ENCODE peak calls at places on chromosome 16, in eight cellular contexts. One of them, this sample, is unnamed.

GRCh38 chr16:12459401-12459791 is 344.3 kb downstream of the CPPED1 start:
- DNase-seq in lower leg skin: peak; percentile 88
- DNase-seq in epithelial cell of esophagus: no peak
- DNase-seq in ascending aorta: peak; percentile 35
- DNase-seq in B cell: peak; percentile 34
- DNase-seq in IMR-90: no peak
- DNase-seq in osteocyte: no peak
- DNase-seq in dorsolateral prefrontal cortex: no peak
- DNase-seq in this sample: no peak

GRCh38 chr16:28089992-28090365 is 26.5 kb upstream of the GSG1L start:
- DNase-seq in ascending aorta: no peak
- DNase-seq in epithelial cell of esophagus: no peak
- DNase-seq in dorsolateral prefrontal cortex: no peak
- DNase-seq in osteocyte: no peak
- DNase-seq in IMR-90: no peak
- DNase-seq in B cell: no peak
- DNase-seq in lower leg skin: no peak
- DNase-seq in this sample: no peak

GRCh38 chr16:50238314-50238713 is 28.0 kb upstream of the ADCY7 start:
- DNase-seq in ascending aorta: no peak
- DNase-seq in lower leg skin: no peak
- DNase-seq in epithelial cell of esophagus: no peak
- DNase-seq in dorsolateral prefrontal cortex: no peak
- DNase-seq in osteocyte: no peak
- DNase-seq in IMR-90: no peak
- DNase-seq in B cell: no peak
- DNase-seq in this sample: no peak

GRCh38 chr16:89357055-89357454 is 133.3 kb downstream of the ANKRD11 start:
- DNase-seq in IMR-90: no peak
- DNase-seq in ascending aorta: no peak
- DNase-seq in B cell: no peak
- DNase-seq in lower leg skin: no peak
- DNase-seq in dorsolateral prefrontal cortex: no peak
- DNase-seq in osteocyte: no peak
- DNase-seq in epithelial cell of esophagus: peak; percentile 79
- DNase-seq in this sample: peak; percentile 90

GRCh38 chr16:85148959-85149358 is 36.7 kb upstream of the CIBAR2 start:
- DNase-seq in lower leg skin: no peak
- DNase-seq in IMR-90: no peak
- DNase-seq in epithelial cell of esophagus: peak; percentile 53
- DNase-seq in dorsolateral prefrontal cortex: no peak
- DNase-seq in osteocyte: no peak
- DNase-seq in ascending aorta: no peak
- DNase-seq in B cell: no peak
- DNase-seq in this sample: no peak

GRCh38 chr16:85209526-85210121 is 97.4 kb upstream of the CIBAR2 start:
- DNase-seq in lower leg skin: no peak
- DNase-seq in dorsolateral prefrontal cortex: no peak
- DNase-seq in osteocyte: no peak
- DNase-seq in epithelial cell of esophagus: no peak
- DNase-seq in B cell: no peak
- DNase-seq in ascending aorta: no peak
- DNase-seq in IMR-90: no peak
- DNase-seq in this sample: no peak

GRCh38 chr16:17469742-17470001 is 1.1 kb downstream of the XYLT1 start:
- DNase-seq in lower leg skin: no peak
- DNase-seq in B cell: no peak
- DNase-seq in IMR-90: no peak
- DNase-seq in osteocyte: no peak
- DNase-seq in epithelial cell of esophagus: no peak
- DNase-seq in dorsolateral prefrontal cortex: no peak
- DNase-seq in ascending aorta: no peak
- DNase-seq in this sample: no peak

GRCh38 chr16:82456683-82457082 is 170.1 kb upstream of the CDH13 start:
- DNase-seq in ascending aorta: no peak
- DNase-seq in epithelial cell of esophagus: peak; percentile 75
- DNase-seq in IMR-90: peak; percentile 36
- DNase-seq in osteocyte: peak; percentile 82
- DNase-seq in lower leg skin: no peak
- DNase-seq in B cell: peak; percentile 16
- DNase-seq in dorsolateral prefrontal cortex: peak; percentile 33
- DNase-seq in this sample: peak; percentile 60

GRCh38 chr16:79366635-79367034 is 233.9 kb downstream of the MAF start:
- DNase-seq in osteocyte: no peak
- DNase-seq in lower leg skin: no peak
- DNase-seq in dorsolateral prefrontal cortex: no peak
- DNase-seq in B cell: no peak
- DNase-seq in IMR-90: no peak
- DNase-seq in ascending aorta: no peak
- DNase-seq in epithelial cell of esophagus: no peak
- DNase-seq in this sample: no peak

GRCh38 chr16:20849587-20850390 is 43.5 kb downstream of the REXO5 start:
- DNase-seq in lower leg skin: peak; percentile 94
- DNase-seq in IMR-90: peak; percentile 68
- DNase-seq in dorsolateral prefrontal cortex: peak; percentile 64
- DNase-seq in ascending aorta: no peak
- DNase-seq in B cell: peak; percentile 72
- DNase-seq in osteocyte: peak; percentile 90
- DNase-seq in epithelial cell of esophagus: peak; percentile 70
- DNase-seq in this sample: peak; percentile 75

GRCh38 chr16:73717266-73718057 is 579.2 kb upstream of the PSMD7 start:
- DNase-seq in ascending aorta: no peak
- DNase-seq in dorsolateral prefrontal cortex: no peak
- DNase-seq in osteocyte: no peak
- DNase-seq in IMR-90: no peak
- DNase-seq in epithelial cell of esophagus: no peak
- DNase-seq in B cell: no peak
- DNase-seq in lower leg skin: no peak
- DNase-seq in this sample: no peak

GRCh38 chr16:71927383-71927782 is 32.1 kb downstream of the IST1 start:
- DNase-seq in dorsolateral prefrontal cortex: no peak
- DNase-seq in IMR-90: peak; percentile 90
- DNase-seq in osteocyte: no peak
- DNase-seq in ascending aorta: no peak
- DNase-seq in lower leg skin: no peak
- DNase-seq in epithelial cell of esophagus: peak; percentile 76
- DNase-seq in B cell: no peak
- DNase-seq in this sample: no peak

GRCh38 chr16:27862953-27863352 is 200.6 kb downstream of the GSG1L start:
- DNase-seq in osteocyte: no peak
- DNase-seq in lower leg skin: no peak
- DNase-seq in epithelial cell of esophagus: no peak
- DNase-seq in B cell: no peak
- DNase-seq in dorsolateral prefrontal cortex: no peak
- DNase-seq in IMR-90: no peak
- DNase-seq in ascending aorta: no peak
- DNase-seq in this sample: no peak

GRCh38 chr16:1601031-1601430 is 10.8 kb downstream of the IFT140 start:
- DNase-seq in ascending aorta: no peak
- DNase-seq in epithelial cell of esophagus: no peak
- DNase-seq in dorsolateral prefrontal cortex: no peak
- DNase-seq in IMR-90: no peak
- DNase-seq in B cell: no peak
- DNase-seq in osteocyte: no peak
- DNase-seq in lower leg skin: no peak
- DNase-seq in this sample: no peak

GRCh38 chr16:57064995-57065394 is 27.4 kb upstream of the CPNE2 start:
- DNase-seq in ascending aorta: no peak
- DNase-seq in lower leg skin: no peak
- DNase-seq in B cell: no peak
- DNase-seq in IMR-90: no peak
- DNase-seq in dorsolateral prefrontal cortex: no peak
- DNase-seq in osteocyte: no peak
- DNase-seq in epithelial cell of esophagus: no peak
- DNase-seq in this sample: no peak

GRCh38 chr16:68737730-68738590 is 868 bp downstream of the CDH1 start:
- DNase-seq in B cell: no peak
- DNase-seq in epithelial cell of esophagus: peak; percentile 62
- DNase-seq in lower leg skin: no peak
- DNase-seq in ascending aorta: no peak
- DNase-seq in IMR-90: no peak
- DNase-seq in osteocyte: no peak
- DNase-seq in dorsolateral prefrontal cortex: no peak
- DNase-seq in this sample: peak; percentile 17
- TF ChIP-seq CTCF in B cell: no peak
- TF ChIP-seq CTCF in epithelial cell of esophagus: no peak
- TF ChIP-seq CTCF in lower leg skin: no peak
- TF ChIP-seq CTCF in ascending aorta: no peak
- TF ChIP-seq CTCF in IMR-90: no peak
- TF ChIP-seq CTCF in osteocyte: no peak
- TF ChIP-seq CTCF in dorsolateral prefrontal cortex: no peak
- TF ChIP-seq CTCF in this sample: no peak

GRCh38 chr16:30143347-30143702 is 20.3 kb upstream of the MAPK3 start:
- DNase-seq in ascending aorta: no peak
- DNase-seq in IMR-90: no peak
- DNase-seq in lower leg skin: no peak
- DNase-seq in dorsolateral prefrontal cortex: no peak
- DNase-seq in B cell: no peak
- DNase-seq in osteocyte: no peak
- DNase-seq in epithelial cell of esophagus: no peak
- DNase-seq in this sample: no peak
- TF ChIP-seq CTCF in ascending aorta: no peak
- TF ChIP-seq CTCF in IMR-90: no peak
- TF ChIP-seq CTCF in lower leg skin: no peak
- TF ChIP-seq CTCF in dorsolateral prefrontal cortex: no peak
- TF ChIP-seq CTCF in B cell: no peak
- TF ChIP-seq CTCF in osteocyte: no peak
- TF ChIP-seq CTCF in epithelial cell of esophagus: no peak
- TF ChIP-seq CTCF in this sample: no peak

GRCh38 chr16:24700549-24701392 is 28.7 kb upstream of the TNRC6A start:
- DNase-seq in dorsolateral prefrontal cortex: no peak
- DNase-seq in osteocyte: peak; percentile 91
- DNase-seq in lower leg skin: peak; percentile 89
- DNase-seq in ascending aorta: peak; percentile 65
- DNase-seq in B cell: no peak
- DNase-seq in epithelial cell of esophagus: peak; percentile 91
- DNase-seq in IMR-90: peak; percentile 98
- DNase-seq in this sample: no peak
- TF ChIP-seq CTCF in dorsolateral prefrontal cortex: no peak
- TF ChIP-seq CTCF in osteocyte: peak; percentile 55
- TF ChIP-seq CTCF in lower leg skin: no peak
- TF ChIP-seq CTCF in ascending aorta: peak; percentile 33
- TF ChIP-seq CTCF in B cell: no peak
- TF ChIP-seq CTCF in epithelial cell of esophagus: peak; percentile 47
- TF ChIP-seq CTCF in IMR-90: peak; percentile 51
- TF ChIP-seq CTCF in this sample: no peak

GRCh38 chr16:13996778-13997288 is 74.3 kb upstream of the MRTFB start:
- DNase-seq in epithelial cell of esophagus: no peak
- DNase-seq in ascending aorta: no peak
- DNase-seq in osteocyte: no peak
- DNase-seq in lower leg skin: peak; percentile 25
- DNase-seq in B cell: no peak
- DNase-seq in IMR-90: no peak
- DNase-seq in dorsolateral prefrontal cortex: no peak
- DNase-seq in this sample: no peak
- TF ChIP-seq CTCF in epithelial cell of esophagus: no peak
- TF ChIP-seq CTCF in ascending aorta: no peak
- TF ChIP-seq CTCF in osteocyte: no peak
- TF ChIP-seq CTCF in lower leg skin: no peak
- TF ChIP-seq CTCF in B cell: no peak
- TF ChIP-seq CTCF in IMR-90: no peak
- TF ChIP-seq CTCF in dorsolateral prefrontal cortex: no peak
- TF ChIP-seq CTCF in this sample: no peak

GRCh38 chr16:3457434-3458252 is 14.2 kb downstream of the NAA60 start:
- DNase-seq in ascending aorta: peak; percentile 33
- DNase-seq in osteocyte: peak; percentile 97
- DNase-seq in lower leg skin: peak; percentile 96
- DNase-seq in IMR-90: peak; percentile 87
- DNase-seq in epithelial cell of esophagus: peak; percentile 93
- DNase-seq in B cell: peak; percentile 95
- DNase-seq in dorsolateral prefrontal cortex: peak; percentile 83
- DNase-seq in this sample: peak; percentile 89
- TF ChIP-seq CTCF in ascending aorta: peak; percentile 48
- TF ChIP-seq CTCF in osteocyte: peak; percentile 59
- TF ChIP-seq CTCF in lower leg skin: no peak
- TF ChIP-seq CTCF in IMR-90: peak; percentile 59
- TF ChIP-seq CTCF in epithelial cell of esophagus: peak; percentile 32
- TF ChIP-seq CTCF in B cell: peak; percentile 63
- TF ChIP-seq CTCF in dorsolateral prefrontal cortex: peak; percentile 48
- TF ChIP-seq CTCF in this sample: peak; percentile 40

DNA sequence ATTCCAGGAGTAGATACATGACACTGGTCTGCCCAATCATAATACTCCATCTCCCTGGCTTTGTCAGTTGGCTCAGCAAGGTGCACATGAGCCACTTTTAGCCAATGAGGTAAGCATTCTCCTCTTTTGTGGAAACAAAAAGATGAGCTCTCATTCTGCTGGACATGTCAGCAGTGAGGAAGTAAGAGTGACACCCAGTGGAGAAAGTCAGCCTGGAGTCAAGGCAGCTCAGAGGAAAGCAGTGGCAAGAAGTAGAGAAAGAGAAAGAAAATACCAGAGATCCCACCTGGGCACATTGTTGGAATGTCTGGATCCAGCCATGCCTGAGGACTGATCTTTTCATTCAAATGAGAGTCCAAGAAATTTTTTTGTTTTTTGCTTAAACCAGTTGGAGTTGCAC is 496.9 kb upstream of the C16orf82 start:
- DNase-seq in epithelial cell of esophagus: no peak
- DNase-seq in B cell: peak; percentile 2
- DNase-seq in dorsolateral prefrontal cortex: no peak
- DNase-seq in ascending aorta: no peak
- DNase-seq in IMR-90: no peak
- DNase-seq in lower leg skin: no peak
- DNase-seq in osteocyte: no peak
- DNase-seq in this sample: peak; percentile 15
- TF ChIP-seq CTCF in epithelial cell of esophagus: peak; percentile 2
- TF ChIP-seq CTCF in B cell: no peak
- TF ChIP-seq CTCF in dorsolateral prefrontal cortex: peak; percentile 59
- TF ChIP-seq CTCF in ascending aorta: peak; percentile 35
- TF ChIP-seq CTCF in IMR-90: no peak
- TF ChIP-seq CTCF in lower leg skin: no peak
- TF ChIP-seq CTCF in osteocyte: peak; percentile 8
- TF ChIP-seq CTCF in this sample: no peak